ENCODE peak calls at places on chromosomes 7 and 10, in six cellular contexts. T is neuronal stem cell, U is GM23248, V is heart left ventricle, I is body of pancreas, K is thyroid gland. J is an unnamed sample.

GRCh38 chr7:36279251-36279925 is 110.3 kb upstream of the ANLN start:
- DNase-seq in U (no peak), T (no peak), I (no peak), K (no peak), V (no peak), J (no peak)

GRCh38 chr7:44853391-44853790 is 5.5 kb upstream of the H2AZ2 start:
- DNase-seq in V (no peak), U (peak), I (no peak), K (no peak), T (no peak), J (no peak)

GRCh38 chr10:47024399-47025252 is 113.4 kb downstream of the PTPN20 start:
- DNase-seq in U (peak), V (no peak), K (peak), I (peak), T (peak), J (peak)

GRCh38 chr10:93711891-93712290 is 9.5 kb upstream of the FRA10AC1 start:
- DNase-seq in V (no peak), I (no peak), U (peak), T (no peak), K (no peak), J (no peak)

GRCh38 chr7:3558410-3558809 is 257.4 kb downstream of the SDK1 start:
- DNase-seq in V (no peak), U (no peak), K (no peak), T (no peak), I (no peak), J (no peak)

GRCh38 chr7:45715471-45716352 is 141.5 kb downstream of the ADCY1 start:
- DNase-seq in U (no peak), T (no peak), I (no peak), K (no peak), V (peak), J (peak)

GRCh38 chr10:118054383-118054782 is 7.6 kb upstream of the RAB11FIP2 start:
- DNase-seq in I (no peak), U (no peak), T (no peak), K (no peak), V (no peak), J (no peak)

GRCh38 chr7:131653418-131654248 is 97.2 kb upstream of the PODXL start:
- DNase-seq in I (no peak), K (no peak), V (no peak), T (no peak), U (peak), J (peak)

GRCh38 chr7:18257711-18258110 is 230.1 kb upstream of the PRPS1L1 start:
- DNase-seq in T (no peak), K (no peak), I (no peak), V (no peak), U (peak), J (no peak)

GRCh38 chr10:111079241-111079760 is 2.5 kb downstream of the ADRA2A start:
- DNase-seq in T (no peak), K (no peak), U (no peak), I (no peak), V (no peak), J (no peak)

GRCh38 chr10:7538970-7539694 is 127.6 kb downstream of the ITIH5 start:
- DNase-seq in T (no peak), I (no peak), V (no peak), K (no peak), U (no peak), J (no peak)

GRCh38 chr7:32511791-32512190 is 16.5 kb downstream of the AVL9 start:
- DNase-seq in K (no peak), I (no peak), U (peak), T (no peak), V (no peak), J (no peak)

GRCh38 chr7:140229101-140229525 is 52.3 kb upstream of the KDM7A start:
- DNase-seq in U (no peak), I (no peak), K (no peak), V (no peak), T (no peak), J (no peak)

GRCh38 chr10:62037166-62037831 is 135.8 kb downstream of the ARID5B start:
- DNase-seq in I (no peak), U (peak), K (no peak), T (no peak), V (no peak), J (peak)
- H3K27ac ChIP-seq in I (peak), U (peak), K (no peak), T (no peak), V (peak), J (peak)

GRCh38 chr7:107815254-107815882 is 12.3 kb upstream of the SLC26A3 start:
- DNase-seq in I (no peak), U (peak), T (no peak), K (no peak), V (no peak), J (no peak)
- H3K27ac ChIP-seq in I (no peak), U (no peak), T (no peak), K (no peak), V (peak), J (no peak)

GRCh38 chr10:51022933-51023585 is 51.2 kb upstream of the PRKG1 start:
- DNase-seq in V (no peak), I (no peak), K (no peak), U (no peak), T (no peak), J (no peak)

GRCh38 chr10:51023611-51024010 is 50.7 kb upstream of the PRKG1 start:
- DNase-seq in V (no peak), I (no peak), T (no peak), U (no peak), K (no peak), J (no peak)

GRCh38 chr10:51014680-51015425 is 59.4 kb upstream of the PRKG1 start:
- DNase-seq in K (no peak), U (peak), I (no peak), V (no peak), T (no peak), J (no peak)

GRCh38 chr10:51020175-51020574 is 54.1 kb upstream of the PRKG1 start:
- DNase-seq in T (no peak), K (no peak), I (no peak), U (no peak), V (no peak), J (no peak)
- H3K27ac ChIP-seq in T (no peak), K (no peak), I (no peak), U (no peak), V (no peak), J (no peak)

GRCh38 chr7:143285806-143286521 is 1.2 kb downstream of the TMEM139 start:
- DNase-seq in K (no peak), V (no peak), T (no peak), I (no peak), U (no peak), J (no peak)
- H3K27ac ChIP-seq in K (peak), V (peak), T (no peak), I (peak), U (no peak), J (no peak)

DNA sequence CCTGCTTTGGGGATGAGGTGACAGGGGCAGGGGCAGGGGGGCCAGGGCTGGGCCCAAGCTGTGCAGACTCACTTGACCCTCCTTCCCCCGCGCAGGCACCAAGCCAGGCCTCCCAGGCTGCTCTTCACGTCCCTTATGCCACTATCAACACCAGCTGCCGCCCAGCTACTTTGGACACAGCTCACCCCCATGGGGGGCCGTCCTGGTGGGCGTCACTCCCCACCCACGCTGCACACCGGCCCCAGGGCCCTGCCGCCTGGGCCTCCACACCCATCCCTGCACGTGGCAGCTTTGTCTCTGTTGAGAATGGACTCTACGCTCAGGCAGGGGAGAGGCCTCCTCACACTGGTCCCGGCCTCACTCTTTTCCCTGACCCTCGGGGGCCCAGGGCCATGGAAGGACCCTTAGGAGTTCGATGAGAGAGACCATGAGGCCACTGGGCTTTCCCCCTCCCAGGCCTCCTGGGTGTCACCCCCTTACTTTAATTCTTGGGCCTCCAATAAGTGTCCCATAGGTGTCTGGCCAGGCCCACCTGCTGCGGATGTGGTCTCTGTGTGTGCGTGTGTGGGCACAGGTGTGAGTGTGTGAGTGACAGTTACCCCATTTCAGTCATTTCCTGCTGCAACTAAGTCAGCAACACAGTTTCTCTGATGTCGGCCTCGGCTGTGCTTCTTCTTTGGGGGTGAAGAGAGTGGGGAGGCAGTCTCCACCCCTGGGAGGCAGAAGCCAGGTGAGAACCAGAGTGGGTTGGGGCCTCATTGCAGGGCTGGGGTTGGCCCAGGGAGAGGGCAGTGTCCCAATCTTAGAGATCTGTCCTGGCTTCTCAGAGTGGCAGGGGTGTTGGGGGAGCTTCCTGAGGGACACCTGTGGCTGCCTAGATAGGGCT is 1.3 kb downstream of the PVRIG start:
- DNase-seq in I (no peak), V (no peak), K (no peak), T (no peak), U (no peak), J (no peak)
- H3K27ac ChIP-seq in I (no peak), V (no peak), K (no peak), T (no peak), U (no peak), J (no peak)

DNA sequence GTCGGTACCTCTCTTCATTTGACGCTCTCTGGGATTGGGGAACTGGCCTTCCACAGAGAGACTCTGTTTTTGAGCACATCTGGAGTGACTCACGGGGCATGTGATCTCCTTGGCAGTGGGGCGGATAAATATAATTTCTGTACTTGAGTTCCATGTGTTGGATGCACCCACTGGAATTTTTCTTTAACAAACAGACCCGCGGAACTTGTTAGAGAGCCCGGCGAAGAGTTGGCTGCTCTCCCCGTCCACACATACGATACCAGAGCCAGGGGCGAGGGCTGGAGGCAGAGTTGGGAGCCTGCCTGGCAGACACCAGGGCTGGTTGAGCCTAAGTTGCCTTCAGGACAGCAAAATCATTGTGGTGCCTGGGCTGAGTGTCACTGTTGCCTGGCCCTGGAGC is at the start of gene FAM180A:
- DNase-seq in K (peak), T (no peak), U (peak), V (peak), I (peak), J (no peak)
- H3K27ac ChIP-seq in K (peak), T (no peak), U (peak), V (peak), I (no peak), J (no peak)

DNA sequence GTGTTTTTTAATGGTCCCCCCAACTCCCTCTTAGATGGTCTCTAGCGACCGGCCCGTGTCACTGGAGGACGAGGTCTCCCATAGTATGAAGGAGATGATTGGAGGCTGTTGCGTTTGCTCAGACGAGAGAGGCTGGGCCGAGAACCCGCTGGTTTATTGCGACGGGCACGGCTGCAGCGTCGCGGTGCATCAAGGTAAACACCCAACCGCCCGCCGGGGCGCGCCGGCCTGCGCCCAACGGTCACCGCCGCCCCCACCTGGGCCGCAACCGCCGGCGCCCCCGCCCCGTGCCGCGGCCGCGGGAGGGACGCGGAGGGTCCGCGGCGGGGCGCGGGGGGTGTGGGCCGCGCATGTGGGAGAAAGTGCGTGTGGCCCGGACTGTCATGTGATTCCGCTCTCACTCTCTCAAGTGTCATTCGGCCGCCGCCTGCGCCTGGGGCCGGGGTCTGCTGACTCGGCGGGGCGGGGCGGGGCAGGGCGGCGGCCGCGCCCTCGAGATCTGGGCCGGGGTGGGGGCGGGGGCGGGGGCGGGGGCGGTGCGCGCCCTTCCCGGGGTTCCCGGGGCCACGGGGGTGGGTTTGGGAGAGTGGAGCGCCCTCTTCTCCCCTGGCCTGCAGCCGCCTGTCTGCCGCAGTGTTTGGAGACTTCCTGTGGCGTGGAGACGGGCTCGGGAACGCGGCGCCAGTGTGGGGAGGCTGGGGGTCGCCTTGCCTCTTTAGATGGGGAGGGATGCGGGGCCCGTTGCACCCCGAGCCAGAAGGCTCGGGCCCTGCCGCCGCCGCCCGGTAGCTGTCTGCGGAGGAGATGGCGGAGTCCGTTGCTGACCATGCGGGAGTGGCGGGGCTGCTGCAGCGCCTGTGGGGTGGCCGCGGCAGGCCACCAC is 820 bp downstream of the MLLT10 start:
- DNase-seq in K (peak), I (peak), U (peak), T (no peak), V (peak), J (peak)
- H3K27ac ChIP-seq in K (peak), I (peak), U (peak), T (peak), V (peak), J (peak)